ENCODE peak calls at places on chromosomes 6 and 20, in eight cellular contexts. N is body of pancreas; M is CD4-positive, alpha-beta memory T cell; V is CD8-positive, alpha-beta T cell; L is A549; T is tibial nerve; E is SJCRH30; J is testis. I is an unnamed sample.

GRCh38 chr20:62146019-62146755 is 2.6 kb downstream of the SS18L1 start:
- DNase-seq in N (no peak), M (no peak), V (no peak), L (no peak), T (no peak), E (no peak), J (no peak), I (no peak)

GRCh38 chr6:39086294-39086693 is 28.7 kb downstream of the SAYSD1 start:
- DNase-seq in N (no peak), M (no peak), V (no peak), L (no peak), T (no peak), E (no peak), J (no peak), I (no peak)

GRCh38 chr6:33987531-33988021 is 158.3 kb downstream of the GRM4 start:
- DNase-seq in N (peak; percentile 29), M (no peak), V (no peak), L (no peak), T (no peak), E (peak; percentile 92), J (no peak), I (no peak)

GRCh38 chr6:31940256-31940664 is 5.6 kb upstream of the CFB start:
- DNase-seq in N (no peak), M (no peak), V (no peak), L (no peak), T (no peak), E (no peak), J (no peak), I (no peak)

GRCh38 chr6:916160-916559 is 223.2 kb upstream of the EXOC2 start:
- DNase-seq in N (no peak), M (no peak), V (no peak), L (no peak), T (no peak), E (no peak), J (no peak), I (no peak)

GRCh38 chr6:160088069-160088773 is 33.4 kb upstream of the SLC22A1 start:
- DNase-seq in N (peak; percentile 63), M (no peak), V (no peak), L (peak; percentile 55), T (peak; percentile 57), E (peak; percentile 63), J (peak; percentile 78), I (peak; percentile 40)

GRCh38 chr6:159720708-159721107 is 6.6 kb upstream of the WTAP start:
- DNase-seq in N (peak; percentile 76), M (peak; percentile 69), V (no peak), L (peak; percentile 53), T (no peak), E (peak; percentile 54), J (no peak), I (no peak)

GRCh38 chr6:38570750-38571149 is 69.0 kb downstream of the BTBD9 start:
- DNase-seq in N (no peak), M (no peak), V (no peak), L (peak; percentile 10), T (no peak), E (peak; percentile 34), J (no peak), I (no peak)

GRCh38 chr20:49545572-49545971 is 22.4 kb downstream of the PTGIS start:
- DNase-seq in N (no peak), M (no peak), V (no peak), L (peak; percentile 62), T (no peak), E (peak; percentile 49), J (peak; percentile 9), I (no peak)

GRCh38 chr6:2127484-2127911 is 117.9 kb downstream of the GMDS start:
- DNase-seq in N (peak; percentile 26), M (peak; percentile 10), V (no peak), L (no peak), T (no peak), E (no peak), J (peak; percentile 38), I (peak; percentile 74)

GRCh38 chr6:46491201-46491788 is at the start of gene RCAN2:
- DNase-seq in N (peak; percentile 76), M (peak; percentile 9), V (no peak), L (peak; percentile 17), T (peak; percentile 13), E (peak; percentile 32), J (peak; percentile 75), I (peak; percentile 82)

GRCh38 chr6:8481727-8482126 is 46.4 kb upstream of the SLC35B3 start:
- DNase-seq in N (no peak), M (no peak), V (no peak), L (peak; percentile 0), T (no peak), E (peak; percentile 37), J (no peak), I (no peak)

GRCh38 chr20:48828734-48829460 is 1.1 kb upstream of the PREX1 start:
- DNase-seq in N (no peak), M (no peak), V (no peak), L (no peak), T (no peak), E (no peak), J (no peak), I (no peak)

GRCh38 chr6:36925809-36926208 is 28.7 kb upstream of the PI16 start:
- DNase-seq in N (no peak), M (no peak), V (no peak), L (no peak), T (no peak), E (no peak), J (no peak), I (no peak)

GRCh38 chr6:13681305-13682061 is 30.2 kb downstream of the RANBP9 start:
- DNase-seq in N (no peak), M (peak; percentile 71), V (no peak), L (no peak), T (no peak), E (no peak), J (no peak), I (no peak)

GRCh38 chr20:40322941-40323340 is 366.1 kb downstream of the MAFB start:
- DNase-seq in N (no peak), M (no peak), V (no peak), L (no peak), T (no peak), E (no peak), J (no peak), I (no peak)
- H3K27ac ChIP-seq in N (no peak overlapping the region), M (no peak overlapping the region), V (no peak overlapping the region), L (no peak overlapping the region), T (no peak overlapping the region), E (no peak overlapping the region), J (no peak overlapping the region), I (no peak overlapping the region)

DNA sequence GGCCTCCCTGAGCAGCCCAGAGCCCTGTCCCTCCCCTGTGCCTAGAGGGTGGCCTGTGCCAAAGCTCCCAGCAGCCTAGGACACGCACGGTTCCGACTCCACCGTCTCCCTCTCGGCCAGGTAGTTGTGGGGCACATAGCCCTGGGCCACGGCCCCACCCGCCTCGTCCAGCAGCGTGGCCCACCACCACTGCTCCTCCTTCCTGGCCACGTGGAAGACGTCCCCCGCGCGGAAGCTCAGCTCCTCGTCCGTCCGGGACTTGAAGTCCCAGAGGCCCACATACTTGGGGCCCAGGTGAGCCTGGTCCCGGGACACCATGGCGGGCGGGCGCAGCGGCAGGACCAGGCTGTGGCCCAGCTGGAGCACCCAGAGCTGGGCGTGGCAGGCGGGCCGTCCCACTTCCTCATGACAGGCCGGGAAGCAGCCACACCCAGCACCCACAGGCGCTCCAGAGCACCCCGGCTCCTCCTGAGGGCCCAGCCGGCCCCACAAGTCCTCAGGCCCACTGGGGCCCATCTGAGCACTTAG is at the start of gene PTK6:
- DNase-seq in N (peak; percentile 53), M (no peak), V (no peak), L (peak; percentile 70), T (no peak), E (no peak), J (no peak), I (no peak)
- H3K27ac ChIP-seq in N (peak within 1 kb of the TSS; percentile 89), M (peak within 1 kb of the TSS; percentile 68), V (peak within 1 kb of the TSS; percentile 34), L (peak within 1 kb of the TSS; percentile 97), T (peak within 1 kb of the TSS; percentile 79), E (peak within 1 kb of the TSS; percentile 80), J (no peak within 1 kb of the TSS), I (peak within 1 kb of the TSS; percentile 34)

DNA sequence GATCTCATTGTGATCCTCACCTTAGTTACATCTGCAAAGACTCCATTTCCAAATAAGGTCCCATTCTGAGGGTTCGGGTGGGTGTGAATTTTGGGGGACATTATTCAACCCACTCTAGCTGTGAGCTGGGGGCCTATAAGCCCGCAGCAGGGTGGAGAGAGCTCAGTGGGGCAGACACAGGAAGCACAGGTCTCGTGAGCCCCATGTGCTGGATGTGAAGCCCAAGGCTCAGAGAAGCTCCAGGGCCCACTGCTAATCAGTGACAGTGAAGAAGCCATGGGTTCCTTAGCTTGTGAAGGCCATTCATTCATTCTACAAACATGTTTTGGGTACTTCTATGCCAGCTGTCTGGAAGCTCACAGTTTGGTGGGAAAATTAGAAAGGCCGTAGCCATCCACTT is 47.5 kb downstream of the CHMP4B start:
- DNase-seq in N (no peak), M (no peak), V (no peak), L (no peak), T (no peak), E (no peak), J (no peak), I (no peak)
- H3K27ac ChIP-seq in N (no peak overlapping the region), M (peak overlapping the region; percentile 29), V (no peak overlapping the region), L (no peak overlapping the region), T (no peak overlapping the region), E (no peak overlapping the region), J (no peak overlapping the region), I (peak overlapping the region; percentile 26)

DNA sequence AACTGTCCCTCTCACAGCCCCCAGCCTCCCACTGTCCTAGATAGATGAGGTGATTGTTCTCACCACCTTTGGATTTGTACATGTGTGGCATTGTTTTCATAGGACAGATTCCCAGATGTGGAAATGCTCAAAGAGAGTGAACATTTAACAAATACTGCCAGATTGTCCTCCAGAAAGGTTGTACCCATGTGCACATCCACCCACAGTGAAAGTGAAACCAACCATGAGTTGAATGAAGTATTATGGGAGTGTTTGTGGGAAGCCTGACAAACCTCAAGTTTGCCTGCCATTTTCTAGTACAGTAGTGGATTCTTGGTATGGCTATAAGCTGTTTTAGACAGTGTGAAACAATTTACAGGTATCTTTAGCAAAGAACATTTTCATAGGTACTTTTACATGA is 42.7 kb downstream of the ANKRD6 start:
- DNase-seq in N (no peak), M (peak; percentile 20), V (no peak), L (no peak), T (no peak), E (no peak), J (no peak), I (no peak)
- H3K27ac ChIP-seq in N (no peak overlapping the region), M (no peak overlapping the region), V (no peak overlapping the region), L (no peak overlapping the region), T (no peak overlapping the region), E (no peak overlapping the region), J (peak overlapping the region; percentile 50), I (peak overlapping the region; percentile 0)

GRCh38 chr6:116405663-116406329 is 35.0 kb downstream of the DSE start:
- DNase-seq in N (no peak), M (no peak), V (no peak), L (no peak), T (no peak), E (peak; percentile 60), J (no peak), I (no peak)
- H3K27ac ChIP-seq in N (peak overlapping the region; percentile 18), M (no peak overlapping the region), V (no peak overlapping the region), L (no peak overlapping the region), T (peak overlapping the region; percentile 62), E (peak overlapping the region; percentile 35), J (peak overlapping the region; percentile 43), I (no peak overlapping the region)

GRCh38 chr20:35734374-35734773 is 7.7 kb downstream of the RBM39 start:
- DNase-seq in N (no peak), M (no peak), V (no peak), L (no peak), T (no peak), E (no peak), J (no peak), I (no peak)
- H3K27ac ChIP-seq in N (no peak overlapping the region), M (peak overlapping the region; percentile 40), V (no peak overlapping the region), L (no peak overlapping the region), T (no peak overlapping the region), E (no peak overlapping the region), J (no peak overlapping the region), I (no peak overlapping the region)